ENCODE peak calls at places on chromosome 9, in ten cellular contexts. X is keratinocyte, Y is astrocyte, N is gastrocnemius medialis, C is WERI-Rb-1, R is uterus, H is adrenal gland, P is kidney, V is OCI-LY7, E is MG63. O is an unnamed sample.
A peak's percentile ranks its signal among the peaks of the same experiment; 100 is the strongest.

GRCh38 chr9:101457003-101457402 is 21.4 kb upstream of the ALDOB start:
- DNase-seq in H (no peak), V (peak; percentile 8), Y (no peak), X (no peak), R (no peak), P (no peak), N (no peak), C (peak; percentile 49), E (no peak), O (no peak)

GRCh38 chr9:28270156-28270555 is 696.9 kb upstream of the C9orf72 start:
- DNase-seq in N (no peak), R (no peak), Y (no peak), C (no peak), H (no peak), V (no peak), E (no peak), X (no peak), P (no peak), O (no peak)

GRCh38 chr9:98287383-98287782 is 31.9 kb upstream of the TBC1D2 start:
- DNase-seq in Y (no peak), X (no peak), N (no peak), P (no peak), R (no peak), E (no peak), C (no peak), H (no peak), V (peak; percentile 6), O (no peak)

GRCh38 chr9:18114559-18114958 is 359.4 kb upstream of the ADAMTSL1 start:
- DNase-seq in V (no peak), Y (no peak), C (no peak), N (no peak), E (no peak), X (no peak), H (no peak), P (no peak), R (no peak), O (no peak)

GRCh38 chr9:78881295-78881694 is 584.4 kb downstream of the PSAT1 start:
- DNase-seq in X (no peak), R (no peak), E (no peak), N (no peak), Y (no peak), V (no peak), C (no peak), H (no peak), P (no peak), O (no peak)

GRCh38 chr9:137598943-137599342 is 6.5 kb upstream of the ARRDC1 start:
- DNase-seq in V (no peak), C (no peak), X (no peak), H (no peak), P (no peak), N (no peak), Y (no peak), R (no peak), E (no peak), O (no peak)

GRCh38 chr9:38332625-38333024 is 59.9 kb upstream of the ALDH1B1 start:
- DNase-seq in X (no peak), N (no peak), H (no peak), Y (no peak), R (no peak), E (no peak), C (no peak), P (no peak), V (no peak), O (no peak)

GRCh38 chr9:5402217-5402616 is 35.5 kb downstream of the PLGRKT start:
- DNase-seq in N (no peak), H (no peak), R (no peak), V (peak; percentile 4), P (no peak), X (no peak), E (no peak), Y (no peak), C (no peak), O (no peak)

GRCh38 chr9:81074261-81074660 is 615.1 kb downstream of the TLE1 start:
- DNase-seq in Y (no peak), E (no peak), N (no peak), R (no peak), H (no peak), X (no peak), C (no peak), P (no peak), V (no peak), O (no peak)

GRCh38 chr9:14214065-14214684 is 99.8 kb downstream of the NFIB start:
- DNase-seq in X (no peak), Y (no peak), R (no peak), N (no peak), V (no peak), H (no peak), E (no peak), P (no peak), C (no peak), O (no peak)

GRCh38 chr9:72929542-72929941 is 23.3 kb downstream of the ALDH1A1 start:
- DNase-seq in C (no peak), X (no peak), Y (no peak), N (no peak), H (no peak), P (no peak), R (no peak), E (no peak), V (no peak), O (no peak)

GRCh38 chr9:110648698-110649097 is 19.9 kb upstream of the MUSK start:
- DNase-seq in Y (no peak), H (no peak), N (no peak), R (no peak), P (no peak), C (no peak), V (no peak), E (no peak), X (no peak), O (no peak)

GRCh38 chr9:272251-273213 is 57.9 kb downstream of the DOCK8 start:
- DNase-seq in H (no peak), R (no peak), C (no peak), X (no peak), Y (no peak), V (peak; percentile 91), E (no peak), P (no peak), N (no peak), O (no peak)

GRCh38 chr9:137049544-137050449 is 3.8 kb upstream of the NPDC1 start:
- DNase-seq in P (no peak), V (peak; percentile 62), H (peak; percentile 61), E (peak; percentile 56), R (no peak), N (no peak), X (no peak), C (peak; percentile 82), Y (no peak), O (no peak)

GRCh38 chr9:128634651-128635262 is 21.9 kb downstream of the DYNC2I2 start:
- DNase-seq in C (no peak), H (no peak), V (no peak), P (peak; percentile 84), E (no peak), N (no peak), X (no peak), R (no peak), Y (no peak), O (no peak)

DNA sequence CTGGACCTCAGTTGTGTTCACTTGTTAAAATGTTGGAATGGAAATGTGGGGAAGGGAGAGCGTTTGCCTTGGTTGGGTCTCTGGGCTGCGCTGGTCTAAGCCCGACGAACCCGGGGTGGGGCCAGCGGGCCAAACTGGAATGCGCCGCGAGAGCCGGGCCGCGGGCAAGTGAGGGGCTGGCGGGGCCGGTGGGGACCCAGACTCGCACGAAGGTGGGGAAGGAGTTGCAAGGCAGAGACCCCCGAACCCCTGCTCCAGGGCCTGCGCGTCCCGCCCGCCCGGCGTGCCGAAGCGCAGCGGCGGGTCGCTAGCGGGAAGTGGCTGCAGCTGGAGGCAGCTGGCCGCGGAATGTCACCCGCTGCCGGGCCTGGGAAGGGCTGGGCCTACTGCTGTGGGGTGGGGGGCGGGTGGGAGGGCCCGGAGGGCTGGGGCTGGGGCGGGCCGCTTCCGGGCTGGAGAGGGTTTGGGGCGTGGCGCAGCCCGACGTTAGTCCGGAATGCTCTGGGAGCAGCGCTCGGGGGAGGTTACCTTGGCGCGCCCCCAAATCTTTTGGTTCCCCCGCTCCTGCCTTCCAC is 84.8 kb downstream of the DAB2IP start:
- DNase-seq in Y (no peak), X (no peak), H (peak; percentile 59), V (no peak), N (no peak), E (no peak), P (peak; percentile 96), C (no peak), R (peak; percentile 89), O (no peak)
- H3K4me3 ChIP-seq in Y (no peak overlapping the region), X (peak overlapping the region; percentile 23), H (peak overlapping the region; percentile 44), V (no peak overlapping the region), N (peak overlapping the region; percentile 44), E (no peak overlapping the region), P (no peak overlapping the region), C (no peak overlapping the region), R (peak overlapping the region; percentile 51), O (no peak overlapping the region)

GRCh38 chr9:113026200-113026599 is 14.2 kb upstream of the ZNF883 start:
- DNase-seq in V (no peak), Y (no peak), C (no peak), N (no peak), P (no peak), R (no peak), X (no peak), E (no peak), H (no peak), O (no peak)
- H3K9me3 ChIP-seq in V (no peaks in the 10 kb centered on the region), Y (peaks cover 14% of the 10 kb centered on the region), C (peaks cover 32% of the 10 kb centered on the region), N (peaks cover 4% of the 10 kb centered on the region), P (peaks cover 33% of the 10 kb centered on the region), R (no peaks in the 10 kb centered on the region), X (no peaks in the 10 kb centered on the region), E (peaks cover 4% of the 10 kb centered on the region), H (no peaks in the 10 kb centered on the region), O (no peaks in the 10 kb centered on the region)

DNA sequence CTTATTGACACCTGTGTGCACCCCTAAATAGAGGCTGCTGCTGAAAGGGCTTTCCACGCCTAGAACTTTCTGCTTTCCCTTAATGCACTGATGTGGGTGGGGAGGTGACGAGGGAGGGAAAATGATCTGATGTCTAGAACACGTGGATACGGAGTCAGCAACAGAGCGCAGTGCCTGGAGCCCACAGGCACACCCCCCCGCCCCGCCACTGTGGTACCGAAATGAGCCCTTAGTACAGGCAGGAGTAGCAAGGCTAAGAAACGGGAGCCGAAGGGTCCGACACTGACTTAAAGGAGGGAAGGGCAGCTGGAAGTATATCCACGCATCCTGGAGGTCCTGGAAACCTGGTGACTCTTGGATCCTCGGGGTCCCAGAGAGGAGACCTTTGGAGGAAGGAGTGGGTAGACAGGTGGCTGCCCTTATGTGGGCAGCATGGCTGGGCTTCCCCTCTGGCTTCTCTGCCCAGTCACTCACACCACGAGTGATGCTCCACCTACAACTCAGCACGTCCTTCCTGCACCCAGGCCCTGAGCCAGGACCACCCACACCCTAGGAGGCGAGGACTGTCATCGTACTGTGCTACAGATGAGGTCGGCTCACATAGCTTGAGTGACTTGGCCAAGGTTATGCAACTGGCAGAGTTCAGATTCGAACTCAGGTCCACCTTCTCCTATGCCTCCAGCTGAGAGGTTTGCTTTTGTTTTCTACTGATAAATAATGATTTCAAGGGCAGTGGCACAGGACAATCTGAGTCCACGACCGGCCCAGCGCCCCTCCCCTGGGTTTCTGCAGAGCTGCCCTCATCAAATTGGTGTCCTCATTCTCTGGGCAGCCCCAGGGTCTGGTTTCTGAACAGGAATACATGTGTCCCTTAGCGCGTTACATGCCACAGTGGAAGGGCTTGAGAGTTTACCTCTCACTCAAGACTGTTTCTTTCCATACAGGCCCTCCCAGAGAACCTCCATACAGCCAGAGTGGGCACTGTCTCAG is 4.7 kb upstream of the VAV2 start:
- DNase-seq in R (no peak), X (no peak), E (no peak), Y (no peak), C (no peak), P (peak; percentile 55), H (no peak), V (no peak), N (no peak), O (no peak)
- H3K4me3 ChIP-seq in R (no peak overlapping the region), X (no peak overlapping the region), E (no peak overlapping the region), Y (no peak overlapping the region), C (no peak overlapping the region), P (no peak overlapping the region), H (no peak overlapping the region), V (no peak overlapping the region), N (no peak overlapping the region), O (no peak overlapping the region)

GRCh38 chr9:113901196-113901818 is 25.2 kb downstream of the ZNF618 start:
- DNase-seq in V (no peak), C (no peak), Y (no peak), X (no peak), N (no peak), R (no peak), P (no peak), E (no peak), H (no peak), O (no peak)
- H3K9me3 ChIP-seq in V (no peaks in the 10 kb centered on the region), C (no peaks in the 10 kb centered on the region), Y (no peaks in the 10 kb centered on the region), X (no peaks in the 10 kb centered on the region), N (no peaks in the 10 kb centered on the region), R (peaks cover 11% of the 10 kb centered on the region), P (no peaks in the 10 kb centered on the region), E (peaks cover 2% of the 10 kb centered on the region), H (no peaks in the 10 kb centered on the region), O (no peaks in the 10 kb centered on the region)

O was measured in SJSA1.